ENCODE peak calls at places on chromosomes 7 and 10, in seven cellular contexts. One of them, this sample, is unnamed. For H3K9me3, the result is how much of the 10 kb centered on the place peaks cover.

GRCh38 chr10:31574566-31574965 is 255.6 kb downstream of the ZEB1 start:
- DNase-seq in AG04450: no peak
- DNase-seq in psoas muscle: no peak
- DNase-seq in CD8-positive, alpha-beta T cell: no peak
- DNase-seq in IMR-90: no peak
- DNase-seq in sigmoid colon: no peak
- DNase-seq in right cardiac atrium: no peak
- DNase-seq in this sample: no peak

GRCh38 chr7:50266893-50267386 is 37.6 kb upstream of the IKZF1 start:
- DNase-seq in AG04450: no peak
- DNase-seq in psoas muscle: peak
- DNase-seq in IMR-90: no peak
- DNase-seq in sigmoid colon: no peak
- DNase-seq in right cardiac atrium: peak
- DNase-seq in CD8-positive, alpha-beta T cell: peak
- DNase-seq in this sample: peak

GRCh38 chr7:43691611-43692010 is 37.7 kb downstream of the COA1 start:
- DNase-seq in AG04450: no peak
- DNase-seq in sigmoid colon: no peak
- DNase-seq in IMR-90: no peak
- DNase-seq in right cardiac atrium: no peak
- DNase-seq in CD8-positive, alpha-beta T cell: no peak
- DNase-seq in psoas muscle: no peak
- DNase-seq in this sample: no peak

GRCh38 chr7:102991540-102992214 is 78.9 kb downstream of the LRRC17 start:
- DNase-seq in psoas muscle: no peak
- DNase-seq in IMR-90: peak
- DNase-seq in AG04450: peak
- DNase-seq in CD8-positive, alpha-beta T cell: no peak
- DNase-seq in sigmoid colon: no peak
- DNase-seq in right cardiac atrium: no peak
- DNase-seq in this sample: no peak

GRCh38 chr7:47371733-47372368 is 210.1 kb downstream of the TNS3 start:
- DNase-seq in sigmoid colon: peak
- DNase-seq in AG04450: no peak
- DNase-seq in IMR-90: peak
- DNase-seq in CD8-positive, alpha-beta T cell: no peak
- DNase-seq in psoas muscle: peak
- DNase-seq in right cardiac atrium: peak
- DNase-seq in this sample: no peak

GRCh38 chr10:44955408-44956070 is 4.1 kb upstream of the RASSF4 start:
- DNase-seq in sigmoid colon: peak
- DNase-seq in psoas muscle: peak
- DNase-seq in CD8-positive, alpha-beta T cell: no peak
- DNase-seq in IMR-90: no peak
- DNase-seq in AG04450: no peak
- DNase-seq in right cardiac atrium: peak
- DNase-seq in this sample: no peak

GRCh38 chr7:88317422-88317821 is 10.7 kb upstream of the STEAP4 start:
- DNase-seq in AG04450: no peak
- DNase-seq in psoas muscle: no peak
- DNase-seq in CD8-positive, alpha-beta T cell: no peak
- DNase-seq in IMR-90: no peak
- DNase-seq in sigmoid colon: no peak
- DNase-seq in right cardiac atrium: no peak
- DNase-seq in this sample: no peak

GRCh38 chr10:52443419-52444388 is 129.6 kb downstream of the DKK1 start:
- DNase-seq in AG04450: peak
- DNase-seq in right cardiac atrium: no peak
- DNase-seq in CD8-positive, alpha-beta T cell: no peak
- DNase-seq in IMR-90: peak
- DNase-seq in sigmoid colon: no peak
- DNase-seq in psoas muscle: no peak
- DNase-seq in this sample: no peak

GRCh38 chr7:2709553-2710165 is 21.7 kb downstream of the AMZ1 start:
- DNase-seq in sigmoid colon: no peak
- DNase-seq in IMR-90: peak
- DNase-seq in psoas muscle: peak
- DNase-seq in AG04450: no peak
- DNase-seq in CD8-positive, alpha-beta T cell: peak
- DNase-seq in right cardiac atrium: peak
- DNase-seq in this sample: peak

GRCh38 chr7:30914611-30915601 is 3.3 kb downstream of the AQP1 start:
- DNase-seq in sigmoid colon: no peak
- DNase-seq in psoas muscle: peak
- DNase-seq in right cardiac atrium: peak
- DNase-seq in IMR-90: peak
- DNase-seq in CD8-positive, alpha-beta T cell: no peak
- DNase-seq in AG04450: no peak
- DNase-seq in this sample: no peak

GRCh38 chr7:156458011-156458410 is 182.6 kb upstream of the RNF32 start:
- DNase-seq in AG04450: no peak
- DNase-seq in IMR-90: no peak
- DNase-seq in CD8-positive, alpha-beta T cell: no peak
- DNase-seq in sigmoid colon: no peak
- DNase-seq in right cardiac atrium: no peak
- DNase-seq in psoas muscle: no peak
- DNase-seq in this sample: no peak

GRCh38 chr7:122902751-122903495 is 16.7 kb upstream of the CADPS2 start:
- DNase-seq in sigmoid colon: no peak
- DNase-seq in AG04450: no peak
- DNase-seq in psoas muscle: no peak
- DNase-seq in CD8-positive, alpha-beta T cell: no peak
- DNase-seq in IMR-90: no peak
- DNase-seq in right cardiac atrium: no peak
- DNase-seq in this sample: no peak

GRCh38 chr10:126549326-126549725 is 121.2 kb downstream of the C10orf90 start:
- DNase-seq in AG04450: no peak
- DNase-seq in sigmoid colon: no peak
- DNase-seq in right cardiac atrium: no peak
- DNase-seq in IMR-90: no peak
- DNase-seq in psoas muscle: no peak
- DNase-seq in CD8-positive, alpha-beta T cell: no peak
- DNase-seq in this sample: no peak

GRCh38 chr7:22411977-22412693 is 55.2 kb upstream of the RAPGEF5 start:
- DNase-seq in right cardiac atrium: no peak
- DNase-seq in IMR-90: no peak
- DNase-seq in AG04450: no peak
- DNase-seq in CD8-positive, alpha-beta T cell: no peak
- DNase-seq in sigmoid colon: no peak
- DNase-seq in psoas muscle: no peak
- DNase-seq in this sample: no peak

GRCh38 chr7:102415685-102416225 is 17.6 kb upstream of the ORAI2 start:
- DNase-seq in right cardiac atrium: no peak
- DNase-seq in AG04450: no peak
- DNase-seq in CD8-positive, alpha-beta T cell: peak
- DNase-seq in IMR-90: no peak
- DNase-seq in sigmoid colon: no peak
- DNase-seq in psoas muscle: no peak
- DNase-seq in this sample: peak

GRCh38 chr10:93357680-93358079 is 124.5 kb downstream of the MYOF start:
- DNase-seq in sigmoid colon: no peak
- DNase-seq in IMR-90: peak
- DNase-seq in CD8-positive, alpha-beta T cell: no peak
- DNase-seq in AG04450: no peak
- DNase-seq in right cardiac atrium: no peak
- DNase-seq in psoas muscle: no peak
- DNase-seq in this sample: no peak

GRCh38 chr10:23199768-23200511 is 7.8 kb downstream of the PTF1A start:
- DNase-seq in sigmoid colon: no peak
- DNase-seq in CD8-positive, alpha-beta T cell: no peak
- DNase-seq in IMR-90: no peak
- DNase-seq in AG04450: no peak
- DNase-seq in psoas muscle: no peak
- DNase-seq in right cardiac atrium: no peak
- DNase-seq in this sample: no peak

GRCh38 chr7:107948645-107949442 is 54.1 kb downstream of the LAMB1 start:
- DNase-seq in sigmoid colon: no peak
- DNase-seq in IMR-90: peak
- DNase-seq in AG04450: peak
- DNase-seq in CD8-positive, alpha-beta T cell: no peak
- DNase-seq in psoas muscle: no peak
- DNase-seq in right cardiac atrium: no peak
- DNase-seq in this sample: no peak

GRCh38 chr7:17770710-17771375 is 169.5 kb downstream of the SNX13 start:
- DNase-seq in IMR-90: no peak
- DNase-seq in AG04450: no peak
- DNase-seq in psoas muscle: no peak
- DNase-seq in sigmoid colon: no peak
- DNase-seq in CD8-positive, alpha-beta T cell: no peak
- DNase-seq in right cardiac atrium: no peak
- DNase-seq in this sample: no peak

GRCh38 chr7:106367664-106368063 is 82.9 kb upstream of the NAMPT start:
- DNase-seq in AG04450: no peak
- DNase-seq in psoas muscle: no peak
- DNase-seq in right cardiac atrium: no peak
- DNase-seq in sigmoid colon: no peak
- DNase-seq in CD8-positive, alpha-beta T cell: no peak
- DNase-seq in IMR-90: no peak
- DNase-seq in this sample: no peak

GRCh38 chr7:133934974-133935330 is 192.2 kb upstream of the LRGUK start:
- DNase-seq in AG04450: no peak
- DNase-seq in sigmoid colon: no peak
- DNase-seq in right cardiac atrium: no peak
- DNase-seq in CD8-positive, alpha-beta T cell: no peak
- DNase-seq in psoas muscle: no peak
- DNase-seq in IMR-90: no peak
- DNase-seq in this sample: no peak

GRCh38 chr10:95841711-95842498 is 65.9 kb upstream of the CC2D2B start:
- DNase-seq in CD8-positive, alpha-beta T cell: peak
- DNase-seq in AG04450: peak
- DNase-seq in psoas muscle: no peak
- DNase-seq in right cardiac atrium: no peak
- DNase-seq in IMR-90: peak
- DNase-seq in sigmoid colon: no peak
- DNase-seq in this sample: peak

GRCh38 chr7:2106506-2106905 is 126.2 kb downstream of the MAD1L1 start:
- DNase-seq in right cardiac atrium: no peak
- DNase-seq in AG04450: no peak
- DNase-seq in IMR-90: no peak
- DNase-seq in psoas muscle: no peak
- DNase-seq in sigmoid colon: no peak
- DNase-seq in CD8-positive, alpha-beta T cell: no peak
- DNase-seq in this sample: no peak

GRCh38 chr10:90321132-90321816 is 536.6 kb downstream of the HTR7 start:
- DNase-seq in IMR-90: peak
- DNase-seq in AG04450: no peak
- DNase-seq in right cardiac atrium: no peak
- DNase-seq in psoas muscle: no peak
- DNase-seq in CD8-positive, alpha-beta T cell: no peak
- DNase-seq in sigmoid colon: no peak
- DNase-seq in this sample: no peak

GRCh38 chr10:17023386-17024298 is 106.0 kb downstream of the CUBN start:
- DNase-seq in sigmoid colon: peak
- DNase-seq in psoas muscle: no peak
- DNase-seq in AG04450: peak
- DNase-seq in IMR-90: peak
- DNase-seq in right cardiac atrium: peak
- DNase-seq in CD8-positive, alpha-beta T cell: peak
- DNase-seq in this sample: peak

GRCh38 chr7:148994576-148994975 is 33.7 kb downstream of the PDIA4 start:
- DNase-seq in sigmoid colon: no peak
- DNase-seq in psoas muscle: no peak
- DNase-seq in right cardiac atrium: no peak
- DNase-seq in IMR-90: no peak
- DNase-seq in CD8-positive, alpha-beta T cell: no peak
- DNase-seq in AG04450: no peak
- DNase-seq in this sample: no peak

GRCh38 chr10:6232225-6232807 is 29.6 kb downstream of the PFKFB3 start:
- DNase-seq in right cardiac atrium: no peak
- DNase-seq in IMR-90: no peak
- DNase-seq in CD8-positive, alpha-beta T cell: no peak
- DNase-seq in psoas muscle: no peak
- DNase-seq in sigmoid colon: no peak
- DNase-seq in AG04450: no peak
- DNase-seq in this sample: no peak

GRCh38 chr7:2639994-2640830 is 8.4 kb downstream of the TTYH3 start:
- DNase-seq in right cardiac atrium: no peak
- DNase-seq in IMR-90: no peak
- DNase-seq in psoas muscle: no peak
- DNase-seq in sigmoid colon: peak
- DNase-seq in AG04450: no peak
- DNase-seq in CD8-positive, alpha-beta T cell: no peak
- DNase-seq in this sample: no peak

GRCh38 chr7:104149822-104150221 is 58.0 kb downstream of the ORC5 start:
- DNase-seq in IMR-90: no peak
- DNase-seq in AG04450: no peak
- DNase-seq in right cardiac atrium: no peak
- DNase-seq in sigmoid colon: no peak
- DNase-seq in CD8-positive, alpha-beta T cell: no peak
- DNase-seq in psoas muscle: no peak
- DNase-seq in this sample: no peak

DNA sequence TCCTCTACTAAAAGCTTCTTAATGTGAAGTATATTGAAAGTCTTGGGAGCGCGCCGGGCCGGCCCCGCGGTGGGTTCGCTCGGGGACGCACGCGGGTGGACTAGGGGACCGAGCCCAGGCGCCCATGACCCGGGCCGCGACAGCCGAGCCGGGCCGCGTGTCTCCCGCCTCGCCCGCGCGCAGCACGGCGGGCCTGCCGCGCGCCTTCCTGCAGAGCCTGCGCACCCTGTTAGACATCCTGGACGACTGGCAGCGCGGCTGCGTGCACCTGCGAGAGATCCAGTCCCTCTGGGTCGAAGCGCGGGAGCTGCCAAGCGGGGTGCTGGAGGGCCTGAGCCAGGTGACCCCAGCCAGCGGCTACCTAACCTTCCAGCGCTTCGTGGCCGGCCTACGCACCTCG is 25.4 kb upstream of the ZNF735 start:
- DNase-seq in sigmoid colon: no peak
- DNase-seq in psoas muscle: no peak
- DNase-seq in right cardiac atrium: peak
- DNase-seq in IMR-90: no peak
- DNase-seq in CD8-positive, alpha-beta T cell: no peak
- DNase-seq in AG04450: no peak
- DNase-seq in this sample: no peak
- H3K9me3 ChIP-seq in sigmoid colon: under half
- H3K9me3 ChIP-seq in psoas muscle: under half
- H3K9me3 ChIP-seq in right cardiac atrium: under half
- H3K9me3 ChIP-seq in IMR-90: under half
- H3K9me3 ChIP-seq in CD8-positive, alpha-beta T cell: under half
- H3K9me3 ChIP-seq in AG04450: under half
- H3K9me3 ChIP-seq in this sample: under half

GRCh38 chr10:10816453-10816852 is 201.2 kb upstream of the CELF2 start:
- DNase-seq in AG04450: no peak
- DNase-seq in IMR-90: peak
- DNase-seq in psoas muscle: no peak
- DNase-seq in sigmoid colon: no peak
- DNase-seq in CD8-positive, alpha-beta T cell: no peak
- DNase-seq in right cardiac atrium: no peak
- DNase-seq in this sample: no peak
- H3K9me3 ChIP-seq in AG04450: under half
- H3K9me3 ChIP-seq in IMR-90: under half
- H3K9me3 ChIP-seq in psoas muscle: under half
- H3K9me3 ChIP-seq in sigmoid colon: under half
- H3K9me3 ChIP-seq in CD8-positive, alpha-beta T cell: under half
- H3K9me3 ChIP-seq in right cardiac atrium: under half
- H3K9me3 ChIP-seq in this sample: under half

GRCh38 chr7:157837047-157837446 is 500.2 kb downstream of the DNAJB6 start:
- DNase-seq in right cardiac atrium: no peak
- DNase-seq in CD8-positive, alpha-beta T cell: no peak
- DNase-seq in IMR-90: no peak
- DNase-seq in sigmoid colon: no peak
- DNase-seq in psoas muscle: no peak
- DNase-seq in AG04450: no peak
- DNase-seq in this sample: no peak
- H3K9me3 ChIP-seq in right cardiac atrium: under half
- H3K9me3 ChIP-seq in CD8-positive, alpha-beta T cell: under half
- H3K9me3 ChIP-seq in IMR-90: half or more
- H3K9me3 ChIP-seq in sigmoid colon: under half
- H3K9me3 ChIP-seq in psoas muscle: under half
- H3K9me3 ChIP-seq in AG04450: half or more
- H3K9me3 ChIP-seq in this sample: under half

GRCh38 chr10:63641799-63642198 is 120.6 kb downstream of the REEP3 start:
- DNase-seq in CD8-positive, alpha-beta T cell: no peak
- DNase-seq in right cardiac atrium: no peak
- DNase-seq in AG04450: no peak
- DNase-seq in IMR-90: no peak
- DNase-seq in psoas muscle: no peak
- DNase-seq in sigmoid colon: no peak
- DNase-seq in this sample: no peak
- H3K9me3 ChIP-seq in CD8-positive, alpha-beta T cell: under half
- H3K9me3 ChIP-seq in right cardiac atrium: under half
- H3K9me3 ChIP-seq in AG04450: under half
- H3K9me3 ChIP-seq in IMR-90: under half
- H3K9me3 ChIP-seq in psoas muscle: under half
- H3K9me3 ChIP-seq in sigmoid colon: under half
- H3K9me3 ChIP-seq in this sample: under half

This sample was measured in T-helper 17 cell.